ENCODE peak calls at places on chromosomes 11 and 22, in five cellular contexts. N is kidney epithelial cell, L is BJ, J is right lobe of liver, H is spleen. S is an unnamed sample. For H3K27me3, the result is how much of the 10 kb centered on the place peaks cover.

GRCh38 chr11:10505278-10506012 is 35.5 kb downstream of the RNF141 start:
- DNase-seq in J (no peak), N (no peak), H (no peak), L (no peak), S (no peak)

GRCh38 chr11:103608566-103608965 is 427.9 kb upstream of the DDI1 start:
- DNase-seq in H (no peak), N (no peak), L (no peak), J (no peak), S (no peak)

GRCh38 chr11:26931248-26931631 is 62.7 kb upstream of the FIBIN start:
- DNase-seq in L (peak), H (no peak), J (no peak), N (no peak), S (no peak)

GRCh38 chr11:68454767-68455166 is 5.8 kb upstream of the PPP6R3 start:
- DNase-seq in N (no peak), J (no peak), H (peak), L (no peak), S (no peak)

GRCh38 chr11:61482513-61482912 is 26.0 kb upstream of the LRRC10B start:
- DNase-seq in N (no peak), J (no peak), H (no peak), L (no peak), S (no peak)

GRCh38 chr22:45975266-45976161 is 1.4 kb downstream of the WNT7B start:
- DNase-seq in J (no peak), L (no peak), N (no peak), H (no peak), S (no peak)

GRCh38 chr11:26365284-26365683 is 33.4 kb downstream of the ANO3 start:
- DNase-seq in H (no peak), N (no peak), L (no peak), J (no peak), S (no peak)

GRCh38 chr22:30873086-30873650 is 95.4 kb downstream of the MORC2 start:
- DNase-seq in J (peak), H (peak), N (no peak), L (no peak), S (no peak)

GRCh38 chr11:45038923-45039322 is 88.2 kb upstream of the TP53I11 start:
- DNase-seq in H (no peak), L (no peak), N (no peak), J (no peak), S (no peak)

GRCh38 chr11:45043755-45044475 is 93.2 kb upstream of the TP53I11 start:
- DNase-seq in J (no peak), H (no peak), N (no peak), L (no peak), S (no peak)

GRCh38 chr11:45042560-45042959 is 91.9 kb upstream of the TP53I11 start:
- DNase-seq in H (no peak), L (no peak), J (no peak), N (no peak), S (no peak)

GRCh38 chr11:45037425-45038005 is 86.8 kb upstream of the TP53I11 start:
- DNase-seq in J (no peak), H (no peak), N (no peak), L (no peak), S (no peak)

DNA sequence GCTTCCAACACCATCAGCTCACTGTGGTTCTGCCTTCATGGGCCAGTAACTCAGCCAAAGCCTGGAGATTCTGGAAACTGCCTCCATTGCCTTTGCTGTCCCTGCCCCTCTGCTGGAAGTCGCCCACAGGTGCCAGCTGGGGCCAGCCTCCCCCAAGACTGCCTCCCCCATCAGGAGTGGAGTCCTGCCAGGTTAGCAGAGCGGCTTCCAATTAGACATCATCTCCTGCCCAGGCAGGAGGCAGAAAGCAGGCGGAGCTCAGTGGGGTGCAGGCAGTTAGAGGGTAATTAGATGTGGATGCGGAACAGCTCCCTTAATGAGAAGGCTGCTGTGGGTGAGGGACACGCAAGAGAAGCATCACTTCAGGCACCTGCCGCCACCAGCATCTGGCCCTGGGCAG is 90.9 kb upstream of the TP53I11 start:
- DNase-seq in J (no peak), L (no peak), H (no peak), N (no peak), S (no peak)
- H3K27me3 ChIP-seq in J (under half), L (under half), H (under half), N (under half), S (under half)

GRCh38 chr11:35911616-35912165 is 32.2 kb upstream of the LDLRAD3 start:
- DNase-seq in H (no peak), J (no peak), L (no peak), N (no peak), S (no peak)
- H3K27me3 ChIP-seq in H (under half), J (under half), L (under half), N (under half), S (under half)

GRCh38 chr22:36726007-36726380 is 22.4 kb upstream of the CACNG2 start:
- DNase-seq in L (no peak), H (no peak), N (no peak), J (no peak), S (no peak)
- H3K27me3 ChIP-seq in L (under half), H (under half), N (under half), J (under half), S (half or more)

GRCh38 chr11:64035081-64035524 is 628 bp upstream of the FLRT1 start:
- DNase-seq in H (no peak), J (no peak), L (no peak), N (no peak), S (no peak)

GRCh38 chr11:64037027-64037633 is 1.4 kb downstream of the FLRT1 start:
- DNase-seq in L (no peak), N (no peak), H (no peak), J (no peak), S (no peak)

GRCh38 chr11:64036081-64037026 is 623 bp downstream of the FLRT1 start:
- DNase-seq in H (no peak), J (no peak), N (no peak), L (no peak), S (peak)

GRCh38 chr11:64034411-64034811 is 1.3 kb upstream of the FLRT1 start:
- DNase-seq in H (no peak), J (no peak), L (no peak), N (no peak), S (no peak)

GRCh38 chr11:64035581-64035980 is at the start of gene FLRT1:
- DNase-seq in H (no peak), J (no peak), L (no peak), N (no peak), S (no peak)
- H3K27me3 ChIP-seq in H (under half), J (under half), L (under half), N (half or more), S (under half)

DNA sequence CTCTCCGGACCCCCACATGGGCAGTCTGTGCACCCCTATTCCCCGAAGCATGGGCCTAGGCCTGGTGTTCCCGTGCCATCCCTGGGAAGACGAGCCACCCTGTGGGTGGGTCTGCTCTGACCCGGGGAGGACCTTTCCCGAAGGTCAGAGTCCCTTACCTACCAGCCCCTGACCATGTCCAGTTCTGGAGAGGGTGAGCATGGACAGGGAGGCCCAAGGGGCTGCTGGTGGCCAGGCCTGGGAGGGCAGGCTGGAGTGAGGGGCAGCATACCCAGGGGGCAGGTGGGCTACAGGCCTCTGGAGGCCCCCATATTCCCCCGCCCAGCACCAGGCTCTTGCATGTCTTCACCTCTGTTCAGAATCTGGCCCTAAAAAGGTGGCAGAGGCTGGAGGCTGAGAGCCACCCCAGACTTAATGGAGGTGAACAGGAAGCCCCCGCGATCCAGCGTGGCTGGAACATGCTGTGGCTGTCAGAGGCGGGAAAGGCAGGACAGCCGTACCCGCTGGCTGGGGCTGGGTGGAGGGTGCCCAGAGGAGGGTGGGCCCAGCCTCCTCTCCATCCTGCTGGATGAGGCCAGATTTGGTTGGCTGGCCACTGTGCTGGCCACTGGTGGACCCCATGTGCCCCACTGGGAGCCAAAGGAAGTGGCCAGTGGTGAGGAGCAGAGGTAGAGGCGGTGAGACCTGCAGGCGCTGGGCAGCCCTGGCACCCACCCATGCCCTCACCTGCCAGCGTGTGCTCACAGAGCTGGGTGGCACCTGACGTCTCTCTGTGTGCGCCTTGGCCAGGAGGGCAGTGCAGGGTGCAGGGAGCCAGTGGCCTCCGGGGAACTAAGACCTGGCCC is 11.2 kb upstream of the SYT8 start:
- DNase-seq in J (no peak), L (no peak), H (no peak), N (no peak), S (no peak)
- H3K27me3 ChIP-seq in J (under half), L (under half), H (under half), N (under half), S (under half)

S was measured in SJSA1.